ENCODE peak calls at places on chromosomes 4 and X, in seven cellular contexts. One of them, this sample, is unnamed.
A peak's percentile ranks its signal among the peaks of the same experiment; 100 is the strongest.

GRCh38 chr4:150368667-150369066 is 213.3 kb upstream of the MAB21L2 start:
- DNase-seq in mesenchymal stem cell: peak; percentile 27
- DNase-seq in mesendoderm: no peak
- DNase-seq in IMR-90: peak; percentile 35
- DNase-seq in H9: no peak
- DNase-seq in H1: no peak
- DNase-seq in trophoblast cell: no peak
- DNase-seq in this sample: no peak

GRCh38 chr4:1279253-1279652 is 10.4 kb upstream of the MAEA start:
- DNase-seq in mesenchymal stem cell: no peak
- DNase-seq in mesendoderm: no peak
- DNase-seq in IMR-90: no peak
- DNase-seq in H9: no peak
- DNase-seq in H1: no peak
- DNase-seq in trophoblast cell: no peak
- DNase-seq in this sample: no peak

GRCh38 chr4:108113229-108113628 is 55.5 kb downstream of the LEF1 start:
- DNase-seq in mesenchymal stem cell: no peak
- DNase-seq in mesendoderm: no peak
- DNase-seq in IMR-90: no peak
- DNase-seq in H9: no peak
- DNase-seq in H1: no peak
- DNase-seq in trophoblast cell: no peak
- DNase-seq in this sample: no peak

GRCh38 chrX:77061022-77061421 is 386.2 kb upstream of the FGF16 start:
- DNase-seq in mesenchymal stem cell: no peak
- DNase-seq in mesendoderm: no peak
- DNase-seq in IMR-90: no peak
- DNase-seq in H9: no peak
- DNase-seq in H1: no peak
- DNase-seq in trophoblast cell: no peak
- DNase-seq in this sample: no peak

GRCh38 chr4:99029018-99029735 is 33.7 kb downstream of the METAP1 start:
- DNase-seq in mesenchymal stem cell: no peak
- DNase-seq in mesendoderm: no peak
- DNase-seq in IMR-90: peak; percentile 3
- DNase-seq in H9: no peak
- DNase-seq in H1: no peak
- DNase-seq in trophoblast cell: no peak
- DNase-seq in this sample: no peak

GRCh38 chrX:70439016-70439415 is 5.6 kb upstream of the DLG3 start:
- DNase-seq in mesenchymal stem cell: peak; percentile 5
- DNase-seq in mesendoderm: no peak
- DNase-seq in IMR-90: no peak
- DNase-seq in H9: no peak
- DNase-seq in H1: no peak
- DNase-seq in trophoblast cell: no peak
- DNase-seq in this sample: no peak

GRCh38 chr4:77804471-77804870 is 14.7 kb downstream of the CNOT6L start:
- DNase-seq in mesenchymal stem cell: no peak
- DNase-seq in mesendoderm: no peak
- DNase-seq in IMR-90: peak; percentile 31
- DNase-seq in H9: no peak
- DNase-seq in H1: no peak
- DNase-seq in trophoblast cell: no peak
- DNase-seq in this sample: no peak

GRCh38 chr4:55424791-55425190 is 29.0 kb downstream of the TMEM165 start:
- DNase-seq in mesenchymal stem cell: no peak
- DNase-seq in mesendoderm: no peak
- DNase-seq in IMR-90: no peak
- DNase-seq in H9: no peak
- DNase-seq in H1: no peak
- DNase-seq in trophoblast cell: no peak
- DNase-seq in this sample: no peak

GRCh38 chr4:15963001-15963451 is at the start of gene FGFBP2:
- DNase-seq in mesenchymal stem cell: peak; percentile 58
- DNase-seq in mesendoderm: peak; percentile 77
- DNase-seq in IMR-90: peak; percentile 44
- DNase-seq in H9: peak; percentile 79
- DNase-seq in H1: no peak
- DNase-seq in trophoblast cell: peak; percentile 40
- DNase-seq in this sample: no peak

GRCh38 chr4:128301979-128302378 is 14.4 kb upstream of the PGRMC2 start:
- DNase-seq in mesenchymal stem cell: no peak
- DNase-seq in mesendoderm: no peak
- DNase-seq in IMR-90: no peak
- DNase-seq in H9: no peak
- DNase-seq in H1: no peak
- DNase-seq in trophoblast cell: no peak
- DNase-seq in this sample: no peak

GRCh38 chr4:104472766-104473165 is 21.9 kb downstream of the CXXC4 start:
- DNase-seq in mesenchymal stem cell: no peak
- DNase-seq in mesendoderm: no peak
- DNase-seq in IMR-90: no peak
- DNase-seq in H9: no peak
- DNase-seq in H1: no peak
- DNase-seq in trophoblast cell: no peak
- DNase-seq in this sample: no peak

GRCh38 chr4:173821031-173821430 is 291.0 kb upstream of the HAND2 start:
- DNase-seq in mesenchymal stem cell: peak; percentile 65
- DNase-seq in mesendoderm: no peak
- DNase-seq in IMR-90: peak; percentile 23
- DNase-seq in H9: no peak
- DNase-seq in H1: no peak
- DNase-seq in trophoblast cell: no peak
- DNase-seq in this sample: no peak

GRCh38 chr4:54165438-54165837 is 63.7 kb upstream of the PDGFRA start:
- DNase-seq in mesenchymal stem cell: peak; percentile 85
- DNase-seq in mesendoderm: peak; percentile 63
- DNase-seq in IMR-90: peak; percentile 96
- DNase-seq in H9: no peak
- DNase-seq in H1: no peak
- DNase-seq in trophoblast cell: peak; percentile 78
- DNase-seq in this sample: no peak

GRCh38 chrX:70386240-70386639 is 36.9 kb upstream of the GDPD2 start:
- DNase-seq in mesenchymal stem cell: no peak
- DNase-seq in mesendoderm: no peak
- DNase-seq in IMR-90: peak; percentile 37
- DNase-seq in H9: no peak
- DNase-seq in H1: no peak
- DNase-seq in trophoblast cell: no peak
- DNase-seq in this sample: no peak

GRCh38 chrX:150766351-150767044 is 73.3 kb downstream of the MTMR1 start:
- DNase-seq in mesenchymal stem cell: no peak
- DNase-seq in mesendoderm: peak; percentile 44
- DNase-seq in IMR-90: no peak
- DNase-seq in H9: peak; percentile 54
- DNase-seq in H1: no peak
- DNase-seq in trophoblast cell: peak; percentile 42
- DNase-seq in this sample: no peak

GRCh38 chrX:19569121-19569805 is 54.0 kb upstream of the MAP3K15 start:
- DNase-seq in mesenchymal stem cell: no peak
- DNase-seq in mesendoderm: no peak
- DNase-seq in IMR-90: no peak
- DNase-seq in H9: no peak
- DNase-seq in H1: no peak
- DNase-seq in trophoblast cell: peak; percentile 20
- DNase-seq in this sample: no peak

GRCh38 chr4:92299152-92299551 is 4.6 kb upstream of the GRID2 start:
- DNase-seq in mesenchymal stem cell: no peak
- DNase-seq in mesendoderm: no peak
- DNase-seq in IMR-90: peak; percentile 21
- DNase-seq in H9: no peak
- DNase-seq in H1: no peak
- DNase-seq in trophoblast cell: no peak
- DNase-seq in this sample: no peak

GRCh38 chrX:17369294-17369693 is 5.7 kb upstream of the NHS start:
- DNase-seq in mesenchymal stem cell: no peak
- DNase-seq in mesendoderm: no peak
- DNase-seq in IMR-90: no peak
- DNase-seq in H9: no peak
- DNase-seq in H1: no peak
- DNase-seq in trophoblast cell: no peak
- DNase-seq in this sample: no peak

GRCh38 chr4:141127884-141128283 is 5.4 kb downstream of the RNF150 start:
- DNase-seq in mesenchymal stem cell: no peak
- DNase-seq in mesendoderm: no peak
- DNase-seq in IMR-90: no peak
- DNase-seq in H9: no peak
- DNase-seq in H1: no peak
- DNase-seq in trophoblast cell: no peak
- DNase-seq in this sample: no peak

GRCh38 chr4:39323836-39324235 is 42.3 kb downstream of the RFC1 start:
- DNase-seq in mesenchymal stem cell: no peak
- DNase-seq in mesendoderm: no peak
- DNase-seq in IMR-90: no peak
- DNase-seq in H9: no peak
- DNase-seq in H1: no peak
- DNase-seq in trophoblast cell: no peak
- DNase-seq in this sample: no peak

GRCh38 chrX:112759512-112759911 is 79.8 kb upstream of the LHFPL1 start:
- DNase-seq in mesenchymal stem cell: no peak
- DNase-seq in mesendoderm: no peak
- DNase-seq in IMR-90: no peak
- DNase-seq in H9: no peak
- DNase-seq in H1: no peak
- DNase-seq in trophoblast cell: no peak
- DNase-seq in this sample: no peak

GRCh38 chr4:175263537-175263936 is 345.4 kb downstream of the ADAM29 start:
- DNase-seq in mesenchymal stem cell: no peak
- DNase-seq in mesendoderm: no peak
- DNase-seq in IMR-90: no peak
- DNase-seq in H9: no peak
- DNase-seq in H1: no peak
- DNase-seq in trophoblast cell: no peak
- DNase-seq in this sample: no peak
- H2BK5ac ChIP-seq in mesenchymal stem cell: no peak overlapping the region
- H2BK5ac ChIP-seq in mesendoderm: no peak overlapping the region
- H2BK5ac ChIP-seq in IMR-90: no peak overlapping the region
- H2BK5ac ChIP-seq in H9: no peak overlapping the region
- H2BK5ac ChIP-seq in H1: no peak overlapping the region
- H2BK5ac ChIP-seq in trophoblast cell: no peak overlapping the region
- H2BK5ac ChIP-seq in this sample: no peak overlapping the region

DNA sequence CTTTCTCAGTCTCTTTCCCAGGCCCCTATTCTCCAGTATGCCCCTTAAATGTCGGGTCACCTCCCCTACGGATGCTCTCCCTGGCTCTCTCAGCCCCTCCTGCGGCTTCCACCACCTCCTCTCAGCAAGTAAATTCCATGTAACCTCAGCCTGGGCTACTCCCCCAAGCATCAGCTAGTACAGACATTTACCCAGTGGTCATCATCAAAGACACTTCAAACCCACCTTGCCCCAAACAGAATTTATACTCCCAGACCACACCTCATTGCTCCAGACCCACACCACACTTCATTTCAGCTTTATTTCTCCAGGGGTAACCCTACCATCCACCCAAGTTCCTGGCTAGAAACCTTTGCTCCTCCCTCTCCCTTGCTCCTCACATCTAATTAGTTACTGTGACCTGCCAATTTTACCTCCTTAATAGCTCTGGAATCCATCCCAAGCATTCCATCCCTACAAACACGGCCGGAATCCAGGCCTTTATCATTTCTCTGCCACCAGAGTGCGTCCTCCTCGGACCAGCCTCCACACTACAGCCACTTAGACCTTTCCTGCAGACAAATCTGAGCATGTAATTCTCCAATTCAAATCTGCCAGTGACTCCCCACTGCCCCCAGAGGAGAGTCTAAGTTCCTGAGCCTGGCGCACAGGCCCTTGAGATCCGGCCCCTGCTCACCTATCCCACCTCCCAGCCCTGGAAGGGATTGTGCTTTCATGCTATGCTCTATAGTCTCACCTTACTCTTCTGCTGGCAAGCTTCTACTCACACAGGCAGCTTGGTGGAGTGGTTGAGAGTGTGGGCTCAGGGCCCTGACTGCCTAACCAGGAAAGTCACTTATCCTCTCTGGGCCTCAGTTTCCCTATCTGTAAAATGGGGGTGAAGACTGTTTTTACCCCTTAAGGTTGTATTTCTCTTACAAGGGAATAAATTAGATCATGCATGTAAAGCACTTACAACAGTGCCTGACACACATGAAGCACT is 31.4 kb downstream of the PJA1 start:
- DNase-seq in mesenchymal stem cell: peak; percentile 83
- DNase-seq in mesendoderm: peak; percentile 96
- DNase-seq in IMR-90: peak; percentile 69
- DNase-seq in H9: peak; percentile 81
- DNase-seq in H1: no peak
- DNase-seq in trophoblast cell: peak; percentile 61
- DNase-seq in this sample: peak; percentile 40
- H3K4ac ChIP-seq in mesenchymal stem cell: no peak overlapping the region
- H3K4ac ChIP-seq in mesendoderm: no peak overlapping the region
- H3K4ac ChIP-seq in IMR-90: no peak overlapping the region
- H3K4ac ChIP-seq in H9: no peak overlapping the region
- H3K4ac ChIP-seq in H1: no peak overlapping the region
- H3K4ac ChIP-seq in trophoblast cell: no peak overlapping the region
- H3K4ac ChIP-seq in this sample: no peak overlapping the region

DNA sequence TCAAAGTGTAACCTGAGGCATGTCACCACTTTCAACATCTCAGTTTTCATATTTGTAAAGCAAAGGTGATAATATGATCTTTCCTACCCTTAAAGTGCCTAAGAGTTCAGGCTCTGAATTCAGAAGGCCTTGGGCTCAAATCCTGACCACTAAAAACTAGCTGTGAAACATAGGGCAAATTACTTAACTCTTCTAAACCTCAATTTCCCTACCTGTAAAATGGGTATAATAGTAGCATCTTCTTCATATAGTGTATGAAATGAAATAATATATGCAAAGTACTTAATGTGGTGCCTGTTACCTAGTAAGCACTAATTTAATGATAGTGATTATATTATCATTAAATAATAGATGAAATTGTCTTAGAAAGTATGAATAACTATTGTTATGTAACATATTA is 7.0 kb upstream of the WDR44 start:
- DNase-seq in mesenchymal stem cell: no peak
- DNase-seq in mesendoderm: no peak
- DNase-seq in IMR-90: no peak
- DNase-seq in H9: no peak
- DNase-seq in H1: no peak
- DNase-seq in trophoblast cell: no peak
- DNase-seq in this sample: no peak
- H4K8ac ChIP-seq in mesenchymal stem cell: no peak overlapping the region
- H4K8ac ChIP-seq in mesendoderm: no peak overlapping the region
- H4K8ac ChIP-seq in IMR-90: no peak overlapping the region
- H4K8ac ChIP-seq in H9: no peak overlapping the region
- H4K8ac ChIP-seq in H1: no peak overlapping the region
- H4K8ac ChIP-seq in trophoblast cell: no peak overlapping the region
- H4K8ac ChIP-seq in this sample: no peak overlapping the region

DNA sequence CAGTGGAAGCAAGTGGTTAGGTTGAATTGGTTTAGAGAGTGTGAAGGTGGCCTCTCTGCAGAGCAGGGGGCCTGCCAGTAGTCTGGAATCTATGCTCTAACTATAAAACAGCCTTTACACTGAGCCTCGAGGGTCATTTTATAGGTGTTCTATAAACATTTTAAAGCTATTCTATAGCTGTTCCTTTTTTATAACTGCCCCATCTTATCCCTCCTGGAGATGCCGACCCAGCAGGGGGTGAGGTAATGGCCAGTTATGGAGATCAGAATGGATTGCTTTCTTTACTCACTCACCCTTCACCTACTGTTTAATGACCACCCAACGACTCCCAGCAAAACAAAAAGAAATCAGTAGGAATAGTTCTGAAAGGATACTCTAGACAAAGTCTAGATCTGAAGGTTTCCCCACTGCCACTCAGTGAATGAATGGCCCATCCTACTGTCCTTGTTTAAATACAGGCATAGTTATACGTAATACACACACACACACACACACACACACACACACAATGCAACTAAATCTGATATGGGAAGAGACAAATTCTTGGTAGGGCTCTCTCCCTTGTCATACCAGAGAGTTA is 1113.1 kb downstream of the FAT4 start:
- DNase-seq in mesenchymal stem cell: no peak
- DNase-seq in mesendoderm: no peak
- DNase-seq in IMR-90: no peak
- DNase-seq in H9: no peak
- DNase-seq in H1: no peak
- DNase-seq in trophoblast cell: no peak
- DNase-seq in this sample: no peak
- H2BK5ac ChIP-seq in mesenchymal stem cell: no peak overlapping the region
- H2BK5ac ChIP-seq in mesendoderm: no peak overlapping the region
- H2BK5ac ChIP-seq in IMR-90: no peak overlapping the region
- H2BK5ac ChIP-seq in H9: no peak overlapping the region
- H2BK5ac ChIP-seq in H1: no peak overlapping the region
- H2BK5ac ChIP-seq in trophoblast cell: no peak overlapping the region
- H2BK5ac ChIP-seq in this sample: no peak overlapping the region

This sample was measured in neuronal stem cell.